ENCODE peak calls at places on chromosomes 5 and 9, in four cellular contexts. O, W, Q and X are unnamed samples. For H3K27me3, the result is how much of the 10 kb centered on the place peaks cover.

GRCh38 chr5:132389453-132390286 is 20.2 kb downstream of the SLC22A5 start:
- DNase-seq in O (no peak), W (no peak), Q (no peak), X (peak)

GRCh38 chr5:81850932-81851331 is 100.0 kb upstream of the SSBP2 start:
- DNase-seq in O (no peak), W (no peak), Q (no peak), X (no peak)

GRCh38 chr5:141881886-141882285 is 3.7 kb upstream of the PCDH1 start:
- DNase-seq in O (no peak), W (no peak), Q (no peak), X (no peak)

GRCh38 chr5:93145019-93145418 is 436.0 kb downstream of the NR2F1-AS1 start:
- DNase-seq in O (no peak), W (no peak), Q (no peak), X (no peak)

GRCh38 chr9:99253772-99254431 is 31.8 kb downstream of the SEC61B start:
- DNase-seq in O (peak), W (no peak), Q (no peak), X (no peak)

GRCh38 chr9:122386316-122386872 is 15.6 kb downstream of the PTGS1 start:
- DNase-seq in O (no peak), W (no peak), Q (no peak), X (no peak)

GRCh38 chr5:90020575-90021535 is 388.7 kb downstream of the CETN3 start:
- DNase-seq in O (no peak), W (no peak), Q (no peak), X (no peak)

GRCh38 chr5:17218353-17219005 is 1.0 kb downstream of the BASP1 start:
- DNase-seq in O (no peak), W (peak), Q (peak), X (peak)

GRCh38 chr9:113654605-113655193 is 191.2 kb downstream of the RGS3 start:
- DNase-seq in O (no peak), W (no peak), Q (peak), X (no peak)

GRCh38 chr5:137923856-137924255 is 34.6 kb downstream of the PKD2L2 start:
- DNase-seq in O (no peak), W (no peak), Q (no peak), X (no peak)

GRCh38 chr5:170963521-170963920 is 101.7 kb downstream of the RANBP17 start:
- DNase-seq in O (no peak), W (no peak), Q (no peak), X (no peak)

GRCh38 chr9:95102001-95102433 is 215.5 kb downstream of the FANCC start:
- DNase-seq in O (no peak), W (no peak), Q (no peak), X (no peak)

GRCh38 chr9:137757613-137758029 is 120.0 kb upstream of the CACNA1B start:
- DNase-seq in O (no peak), W (no peak), Q (no peak), X (no peak)

GRCh38 chr9:18358325-18358724 is 115.6 kb upstream of the ADAMTSL1 start:
- DNase-seq in O (no peak), W (no peak), Q (no peak), X (no peak)

GRCh38 chr9:107007361-107007760 is 144.4 kb downstream of the ZNF462 start:
- DNase-seq in O (no peak), W (no peak), Q (no peak), X (no peak)

GRCh38 chr5:52989781-52990530 is 804 bp downstream of the ITGA2 start:
- DNase-seq in O (peak), W (peak), Q (peak), X (peak)

GRCh38 chr9:134892820-134893420 is 12.3 kb downstream of the FCN2 start:
- DNase-seq in O (no peak), W (no peak), Q (no peak), X (no peak)

GRCh38 chr9:84169240-84169639 is 171.3 kb downstream of the SLC28A3 start:
- DNase-seq in O (no peak), W (no peak), Q (no peak), X (no peak)

GRCh38 chr9:129415031-129415953 is 205.6 kb downstream of the C9orf50 start:
- DNase-seq in O (no peak), W (no peak), Q (no peak), X (no peak)

GRCh38 chr5:158977642-158978041 is 122.1 kb downstream of the EBF1 start:
- DNase-seq in O (no peak), W (no peak), Q (no peak), X (no peak)

GRCh38 chr5:103929310-103930003 is 366.9 kb upstream of the NUDT12 start:
- DNase-seq in O (no peak), W (no peak), Q (no peak), X (no peak)

GRCh38 chr5:104189031-104189430 is 626.4 kb upstream of the NUDT12 start:
- DNase-seq in O (no peak), W (no peak), Q (no peak), X (no peak)

GRCh38 chr5:107067391-107067790 is 603.3 kb downstream of the EFNA5 start:
- DNase-seq in O (no peak), W (no peak), Q (peak), X (no peak)

GRCh38 chr9:68627594-68627993 is 77.4 kb upstream of the PIP5K1B start:
- DNase-seq in O (no peak), W (no peak), Q (no peak), X (no peak)

DNA sequence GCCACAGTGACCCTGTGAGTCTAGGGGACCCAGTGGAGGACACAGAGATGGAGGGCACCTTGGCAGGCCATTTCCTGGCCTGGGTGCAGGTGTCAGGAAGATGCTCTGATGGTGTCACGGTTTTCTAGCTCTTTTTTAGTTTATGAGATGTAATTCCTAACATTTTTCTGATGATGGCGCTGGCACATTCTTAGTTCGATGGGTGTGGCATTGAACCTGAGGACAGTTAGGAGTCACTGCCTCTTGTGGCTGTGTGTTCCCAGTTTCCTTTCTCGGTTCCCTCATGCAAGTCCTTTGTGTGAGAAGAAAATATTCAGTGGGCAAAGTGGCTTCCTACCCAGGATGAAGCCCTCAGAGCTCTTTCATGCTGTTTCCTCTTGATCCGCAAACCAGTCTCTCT is 129.4 kb upstream of the ICE1 start:
- DNase-seq in O (no peak), W (no peak), Q (no peak), X (no peak)
- H3K27me3 ChIP-seq in O (under half), W (under half), Q (under half), X (under half)

DNA sequence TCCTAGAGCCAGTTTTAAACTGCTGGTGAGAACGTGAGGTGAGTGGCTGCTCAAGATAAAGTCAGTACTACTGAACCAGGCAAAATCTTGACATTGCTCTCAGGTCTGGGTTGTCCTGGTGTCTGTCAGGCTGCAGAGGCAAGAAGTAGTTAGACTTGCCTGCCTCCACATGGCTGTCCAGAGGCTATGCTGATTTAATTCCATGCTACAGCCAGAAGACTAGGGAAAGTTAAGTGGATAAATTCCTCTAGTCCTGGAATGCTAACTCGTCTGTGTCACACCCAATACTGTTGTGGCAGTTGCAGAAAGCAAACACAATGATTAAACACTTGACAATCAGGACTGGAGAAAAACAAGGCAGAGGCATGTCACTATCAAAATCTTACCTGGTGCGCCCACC is 118.9 kb downstream of the ACER2 start:
- DNase-seq in O (no peak), W (no peak), Q (no peak), X (no peak)
- H3K27me3 ChIP-seq in O (under half), W (under half), Q (under half), X (under half)

GRCh38 chr5:34656700-34657549 is 797 bp downstream of the RAI14 start:
- DNase-seq in O (no peak), W (no peak), Q (peak), X (no peak)
- H3K27me3 ChIP-seq in O (under half), W (under half), Q (under half), X (half or more)

GRCh38 chr9:133173056-133173455 is 9.3 kb upstream of the GBGT1 start:
- DNase-seq in O (no peak), W (no peak), Q (no peak), X (no peak)
- H3K27me3 ChIP-seq in O (under half), W (under half), Q (under half), X (under half)

DNA sequence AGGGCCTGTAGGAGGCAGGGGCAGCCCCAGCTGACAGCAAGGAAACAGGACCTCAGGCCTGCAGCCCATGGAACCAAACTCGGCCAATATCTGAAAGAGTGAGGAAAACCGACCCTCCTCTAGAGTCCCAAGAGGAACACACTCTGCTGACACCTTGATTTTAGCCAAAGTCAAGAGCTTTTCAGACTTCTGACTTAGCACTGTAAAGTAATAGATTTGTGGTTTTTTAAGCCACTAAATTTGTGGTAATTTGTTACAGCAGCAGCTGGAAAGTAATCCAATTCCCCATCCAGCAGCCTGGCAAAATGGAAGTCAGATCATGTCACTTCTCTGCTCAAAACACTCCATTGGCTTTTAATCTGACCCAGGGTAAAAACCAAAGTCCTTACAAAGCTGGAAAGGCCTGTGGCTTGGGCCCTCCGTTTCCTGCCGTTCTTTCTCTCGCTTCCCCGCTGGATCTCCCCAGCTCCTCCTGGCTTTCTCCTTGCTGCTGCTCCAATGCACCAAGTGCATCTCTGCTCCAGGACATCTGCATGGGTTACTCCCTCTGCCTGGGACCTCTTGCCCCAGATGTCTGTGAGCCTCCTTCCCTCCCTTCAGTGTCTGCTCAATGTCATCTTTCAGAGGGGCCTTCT is 79.0 kb downstream of the C5orf15 start:
- DNase-seq in O (no peak), W (no peak), Q (no peak), X (no peak)
- H3K27me3 ChIP-seq in O (under half), W (under half), Q (under half), X (under half)

GRCh38 chr9:21392270-21392669 is 7.1 kb upstream of the IFNA2 start:
- DNase-seq in O (no peak), W (no peak), Q (no peak), X (peak)
- H3K27me3 ChIP-seq in O (under half), W (under half), Q (half or more), X (half or more)

GRCh38 chr5:174839196-174839595 is 114.8 kb downstream of the MSX2 start:
- DNase-seq in O (no peak), W (no peak), Q (no peak), X (no peak)

GRCh38 chr5:174837919-174838902 is 113.8 kb downstream of the MSX2 start:
- DNase-seq in O (no peak), W (no peak), Q (no peak), X (no peak)

GRCh38 chr5:174844971-174845370 is 120.6 kb downstream of the MSX2 start:
- DNase-seq in O (no peak), W (no peak), Q (peak), X (no peak)

GRCh38 chr5:174843263-174844250 is 119.2 kb downstream of the MSX2 start:
- DNase-seq in O (no peak), W (no peak), Q (peak), X (no peak)

DNA sequence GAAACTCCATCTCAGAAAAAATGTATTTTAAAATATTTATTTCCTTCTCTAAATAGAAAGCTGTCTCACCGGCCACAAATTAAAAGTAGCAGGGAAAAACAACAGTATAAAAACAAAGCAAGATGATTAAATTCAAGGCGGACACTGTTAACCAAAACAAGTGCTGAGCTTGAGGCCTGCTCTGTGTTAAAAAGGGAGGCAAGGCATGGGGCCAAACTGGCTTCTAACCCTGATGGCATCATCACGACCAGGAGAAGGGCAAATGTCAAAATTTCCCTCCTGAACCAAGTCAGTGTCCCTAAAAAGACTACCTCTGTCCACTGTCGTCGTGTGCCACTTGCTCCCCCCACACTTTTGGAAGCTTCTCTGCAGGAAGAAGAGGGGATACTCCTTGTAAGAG is 116.1 kb downstream of the MSX2 start:
- DNase-seq in O (no peak), W (no peak), Q (no peak), X (no peak)
- H3K27me3 ChIP-seq in O (under half), W (under half), Q (under half), X (under half)

GRCh38 chr9:976805-977360 is 428 bp downstream of the DMRT3 start:
- DNase-seq in O (no peak), W (no peak), Q (no peak), X (no peak)

GRCh38 chr9:976258-976804 is at the start of gene DMRT3:
- DNase-seq in O (no peak), W (peak), Q (no peak), X (no peak)

GRCh38 chr9:979983-980382 is 3.5 kb downstream of the DMRT3 start:
- DNase-seq in O (no peak), W (no peak), Q (no peak), X (no peak)

GRCh38 chr9:977361-978116 is 1.1 kb downstream of the DMRT3 start:
- DNase-seq in O (no peak), W (no peak), Q (no peak), X (no peak)

DNA sequence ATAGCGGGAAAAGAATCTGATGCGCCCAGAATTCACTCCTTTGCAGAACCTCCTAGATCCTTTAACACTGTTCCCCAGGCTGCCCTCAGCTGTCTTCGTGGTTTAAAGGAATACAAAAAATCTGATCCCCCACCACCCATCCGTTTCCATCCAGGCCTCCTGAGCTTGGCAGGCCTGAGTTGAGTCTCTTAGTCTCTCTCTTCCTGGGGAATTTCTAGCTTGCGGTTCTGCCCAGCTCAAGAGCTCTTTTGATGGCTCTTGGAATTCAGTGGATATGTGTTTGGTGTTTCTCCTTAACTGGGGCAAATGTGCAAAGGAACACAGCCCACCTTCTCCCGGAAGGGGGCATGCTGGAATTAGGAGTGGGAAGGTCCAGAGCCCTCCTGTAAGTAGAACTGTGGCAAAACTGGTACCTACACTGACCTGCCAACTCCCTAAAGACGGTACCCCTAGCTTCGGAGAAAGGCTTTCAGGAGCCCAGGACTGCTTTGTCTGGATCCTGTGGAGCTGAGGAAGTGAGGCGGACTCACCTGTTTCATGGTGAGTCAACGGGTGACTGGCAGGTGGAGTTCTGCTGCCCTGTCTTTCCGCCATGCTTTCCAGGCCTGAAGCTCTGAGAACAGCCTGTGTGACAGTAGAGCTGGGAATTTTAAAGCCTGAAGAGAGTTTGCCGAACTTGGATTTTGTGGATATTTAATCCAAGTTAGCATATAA is 1.8 kb downstream of the DMRT3 start:
- DNase-seq in O (no peak), W (no peak), Q (no peak), X (no peak)
- H3K27me3 ChIP-seq in O (half or more), W (under half), Q (half or more), X (half or more)